ENCODE peak calls at places on chromosome 3, in nine cellular contexts. A is sigmoid colon; M is testis; V is transverse colon; H is CD8-positive, alpha-beta memory T cell; U is neural progenitor cell; X is H7; O is bronchial epithelial cell; T is GM12878. D is an unnamed sample. For H3K27me3, the result is how much of the 10 kb centered on the place peaks cover.

GRCh38 chr3:63876260-63876659 is 12.6 kb downstream of the ATXN7 start:
- DNase-seq in A (no peak), M (no peak), V (no peak), H (no peak), U (no peak), X (no peak), O (no peak), T (no peak), D (no peak)

GRCh38 chr3:121885386-121885785 is 8.8 kb upstream of the SLC15A2 start:
- DNase-seq in A (no peak), M (no peak), V (no peak), H (no peak), U (no peak), X (no peak), O (no peak), T (no peak), D (no peak)

GRCh38 chr3:114928989-114929620 is 218.0 kb downstream of the ZBTB20 start:
- DNase-seq in A (no peak), M (no peak), V (no peak), H (no peak), U (no peak), X (no peak), O (peak), T (no peak), D (no peak)

GRCh38 chr3:17985658-17986392 is 243.4 kb upstream of the TBC1D5 start:
- DNase-seq in A (no peak), M (no peak), V (no peak), H (no peak), U (no peak), X (no peak), O (no peak), T (no peak), D (no peak)

GRCh38 chr3:65146149-65146548 is 458.3 kb upstream of the ADAMTS9 start:
- DNase-seq in A (no peak), M (no peak), V (no peak), H (no peak), U (peak), X (peak), O (peak), T (no peak), D (no peak)

GRCh38 chr3:130379274-130379673 is 33.8 kb downstream of the COL6A5 start:
- DNase-seq in A (no peak), M (no peak), V (no peak), H (no peak), U (no peak), X (no peak), O (peak), T (no peak), D (no peak)

GRCh38 chr3:10474847-10475246 is 30.5 kb downstream of the ATP2B2 start:
- DNase-seq in A (no peak), M (no peak), V (no peak), H (no peak), U (no peak), X (no peak), O (no peak), T (peak), D (no peak)

GRCh38 chr3:59189561-59190338 is 139.9 kb upstream of the CFAP20DC start:
- DNase-seq in A (no peak), M (no peak), V (peak), H (no peak), U (no peak), X (no peak), O (peak), T (no peak), D (no peak)

GRCh38 chr3:177085784-177086183 is 111.5 kb downstream of the TBL1XR1 start:
- DNase-seq in A (no peak), M (no peak), V (no peak), H (no peak), U (no peak), X (no peak), O (no peak), T (no peak), D (no peak)

GRCh38 chr3:128547368-128547987 is 54.5 kb upstream of the GATA2 start:
- DNase-seq in A (no peak), M (no peak), V (no peak), H (no peak), U (no peak), X (no peak), O (peak), T (no peak), D (no peak)

GRCh38 chr3:78741066-78741645 is 1026.6 kb downstream of the ROBO1 start:
- DNase-seq in A (no peak), M (no peak), V (no peak), H (no peak), U (no peak), X (no peak), O (no peak), T (no peak), D (no peak)

GRCh38 chr3:114376091-114376490 is 82.3 kb downstream of the TIGIT start:
- DNase-seq in A (no peak), M (no peak), V (no peak), H (no peak), U (no peak), X (no peak), O (no peak), T (no peak), D (no peak)

GRCh38 chr3:139982404-139982803 is 47.4 kb downstream of the CLSTN2 start:
- DNase-seq in A (no peak), M (no peak), V (no peak), H (no peak), U (peak), X (peak), O (peak), T (no peak), D (no peak)

GRCh38 chr3:113065336-113065735 is 74.6 kb downstream of the GTPBP8 start:
- DNase-seq in A (no peak), M (no peak), V (no peak), H (no peak), U (no peak), X (no peak), O (no peak), T (no peak), D (no peak)

GRCh38 chr3:46690798-46691197 is 2.7 kb downstream of the ALS2CL start:
- DNase-seq in A (no peak), M (no peak), V (peak), H (no peak), U (no peak), X (no peak), O (peak), T (no peak), D (peak)

GRCh38 chr3:22372292-22372949 is 621.4 kb upstream of the ZNF385D start:
- DNase-seq in A (no peak), M (peak), V (no peak), H (no peak), U (peak), X (peak), O (no peak), T (no peak), D (peak)

GRCh38 chr3:32313169-32313568 is 74.7 kb downstream of the CMTM8 start:
- DNase-seq in A (no peak), M (no peak), V (no peak), H (no peak), U (no peak), X (no peak), O (no peak), T (no peak), D (no peak)

GRCh38 chr3:116141724-116142123 is 303.6 kb downstream of the LSAMP start:
- DNase-seq in A (no peak), M (no peak), V (no peak), H (no peak), U (no peak), X (no peak), O (no peak), T (no peak), D (no peak)

GRCh38 chr3:117278424-117279190 is 569.0 kb downstream of the TUSC7 start:
- DNase-seq in A (no peak), M (peak), V (peak), H (no peak), U (no peak), X (no peak), O (peak), T (peak), D (no peak)

GRCh38 chr3:106518516-106518915 is 649.7 kb upstream of the CBLB start:
- DNase-seq in A (no peak), M (no peak), V (no peak), H (no peak), U (no peak), X (no peak), O (peak), T (no peak), D (no peak)

GRCh38 chr3:88009066-88009465 is 49.7 kb downstream of the CGGBP1 start:
- DNase-seq in A (no peak), M (no peak), V (no peak), H (no peak), U (no peak), X (no peak), O (no peak), T (no peak), D (no peak)

GRCh38 chr3:181253796-181254195 is 264.3 kb upstream of the DNAJC19 start:
- DNase-seq in A (no peak), M (no peak), V (no peak), H (no peak), U (no peak), X (no peak), O (no peak), T (no peak), D (no peak)

GRCh38 chr3:158713094-158713499 is 19.2 kb downstream of the RARRES1 start:
- DNase-seq in A (no peak), M (peak), V (peak), H (no peak), U (peak), X (peak), O (no peak), T (no peak), D (peak)

GRCh38 chr3:157669403-157669802 is 166.2 kb upstream of the VEPH1 start:
- DNase-seq in A (no peak), M (no peak), V (no peak), H (no peak), U (no peak), X (no peak), O (no peak), T (no peak), D (no peak)

GRCh38 chr3:89145995-89146394 is 38.6 kb downstream of the EPHA3 start:
- DNase-seq in A (no peak), M (no peak), V (no peak), H (no peak), U (no peak), X (no peak), O (peak), T (no peak), D (no peak)

GRCh38 chr3:141849056-141849814 is 27.2 kb upstream of the ATP1B3 start:
- DNase-seq in A (no peak), M (peak), V (no peak), H (no peak), U (no peak), X (no peak), O (no peak), T (no peak), D (no peak)

GRCh38 chr3:49717539-49718418 is 1.7 kb downstream of the AMIGO3 start:
- DNase-seq in A (no peak), M (no peak), V (no peak), H (no peak), U (no peak), X (peak), O (no peak), T (no peak), D (peak)

GRCh38 chr3:99544819-99545281 is 93.5 kb upstream of the COL8A1 start:
- DNase-seq in A (no peak), M (peak), V (peak), H (no peak), U (no peak), X (no peak), O (peak), T (no peak), D (peak)

GRCh38 chr3:45806072-45806471 is 9.7 kb upstream of the SLC6A20 start:
- DNase-seq in A (no peak), M (no peak), V (no peak), H (no peak), U (no peak), X (no peak), O (no peak), T (no peak), D (no peak)

GRCh38 chr3:72088486-72089025 is 303.6 kb upstream of the PROK2 start:
- DNase-seq in A (no peak), M (no peak), V (no peak), H (no peak), U (no peak), X (peak), O (no peak), T (no peak), D (no peak)

GRCh38 chr3:43366466-43366865 is 80.1 kb downstream of the SNRK start:
- DNase-seq in A (no peak), M (no peak), V (no peak), H (no peak), U (no peak), X (no peak), O (no peak), T (no peak), D (peak)

GRCh38 chr3:100982710-100983109 is 10.5 kb downstream of the ABI3BP start:
- DNase-seq in A (peak), M (peak), V (peak), H (no peak), U (no peak), X (no peak), O (no peak), T (no peak), D (peak)

GRCh38 chr3:184505053-184505452 is 56.5 kb upstream of the EPHB3 start:
- DNase-seq in A (no peak), M (no peak), V (no peak), H (no peak), U (no peak), X (no peak), O (no peak), T (no peak), D (no peak)
- H3K27me3 ChIP-seq in A (under half), M (under half), V (half or more), H (under half), U (under half), X (under half), O (under half), T (under half), D (under half)

GRCh38 chr3:138944842-138945645 is 1.9 kb downstream of the FOXL2 start:
- DNase-seq in A (no peak), M (peak), V (peak), H (peak), U (peak), X (peak), O (no peak), T (no peak), D (no peak)

GRCh38 chr3:138945646-138946553 is 1.0 kb downstream of the FOXL2 start:
- DNase-seq in A (no peak), M (peak), V (peak), H (no peak), U (peak), X (peak), O (peak), T (no peak), D (no peak)

GRCh38 chr3:138943724-138944131 is 3.2 kb downstream of the FOXL2 start:
- DNase-seq in A (no peak), M (no peak), V (no peak), H (peak), U (peak), X (no peak), O (no peak), T (no peak), D (no peak)

GRCh38 chr3:138942861-138943623 is 3.9 kb downstream of the FOXL2 start:
- DNase-seq in A (no peak), M (no peak), V (no peak), H (no peak), U (peak), X (peak), O (no peak), T (no peak), D (no peak)

GRCh38 chr3:138944136-138944658 is 2.7 kb downstream of the FOXL2 start:
- DNase-seq in A (no peak), M (no peak), V (no peak), H (no peak), U (peak), X (peak), O (no peak), T (no peak), D (no peak)
- H3K27me3 ChIP-seq in A (half or more), M (under half), V (half or more), H (half or more), U (half or more), X (half or more), O (half or more), T (under half), D (under half)

DNA sequence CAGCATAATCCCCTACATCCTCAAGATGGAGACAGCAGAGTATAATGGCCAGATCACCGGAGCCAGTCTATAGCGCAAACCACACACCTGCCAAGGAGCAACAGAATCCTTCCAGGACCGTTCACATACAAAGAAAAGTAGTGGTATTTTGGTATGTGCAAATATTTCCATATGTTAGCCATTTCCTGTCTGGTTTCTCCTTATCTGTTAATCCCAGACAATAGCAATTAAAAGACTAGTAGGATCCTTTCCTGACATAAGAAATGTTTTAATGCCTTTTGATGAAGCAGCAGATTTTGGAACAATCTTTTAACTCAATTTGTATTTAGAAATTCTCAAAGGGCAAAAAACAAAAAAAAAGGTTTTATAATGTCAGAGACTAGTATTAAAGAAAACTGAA is 22.2 kb downstream of the MRPS25 start:
- DNase-seq in A (no peak), M (no peak), V (no peak), H (no peak), U (no peak), X (no peak), O (peak), T (no peak), D (no peak)
- H3K27me3 ChIP-seq in A (under half), M (under half), V (under half), H (under half), U (under half), X (under half), O (under half), T (under half), D (under half)

DNA sequence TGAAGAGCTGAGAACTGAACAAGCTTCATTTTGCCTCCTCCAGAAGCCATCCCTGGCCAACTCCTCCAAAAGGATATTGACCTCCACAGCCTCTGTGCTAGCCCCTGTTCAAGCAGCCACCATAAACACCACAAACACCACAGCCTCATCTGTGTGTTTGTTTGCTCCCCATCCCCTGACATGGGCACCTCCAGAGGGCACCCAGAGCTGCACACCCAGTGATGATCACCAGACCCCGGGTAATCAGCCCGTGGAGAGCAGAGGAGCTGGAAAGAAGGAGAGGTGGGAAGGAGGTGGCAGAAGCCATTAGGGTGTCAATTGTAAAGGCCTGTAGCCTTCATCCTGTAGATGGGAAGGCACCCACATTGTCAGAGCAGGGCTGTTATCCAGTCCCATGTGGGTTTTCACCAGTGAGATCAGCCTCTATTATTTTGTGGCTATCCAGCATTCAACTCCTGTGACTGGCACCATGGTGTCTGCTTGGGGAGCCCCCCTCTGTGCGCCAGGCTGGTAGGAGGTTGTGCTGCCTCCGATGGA is 6.8 kb upstream of the WNT7A start:
- DNase-seq in A (no peak), M (peak), V (no peak), H (no peak), U (no peak), X (peak), O (no peak), T (no peak), D (no peak)
- H3K27me3 ChIP-seq in A (under half), M (under half), V (under half), H (under half), U (half or more), X (under half), O (under half), T (under half), D (under half)

GRCh38 chr3:147373301-147373700 is 33.0 kb downstream of the ZIC4 start:
- DNase-seq in A (no peak), M (no peak), V (no peak), H (no peak), U (no peak), X (no peak), O (no peak), T (no peak), D (no peak)

GRCh38 chr3:147370316-147370715 is 36.0 kb downstream of the ZIC4 start:
- DNase-seq in A (no peak), M (no peak), V (no peak), H (no peak), U (no peak), X (no peak), O (no peak), T (no peak), D (no peak)

GRCh38 chr3:147371771-147372340 is 34.5 kb downstream of the ZIC4 start:
- DNase-seq in A (no peak), M (no peak), V (no peak), H (no peak), U (no peak), X (no peak), O (no peak), T (no peak), D (no peak)

GRCh38 chr3:147371141-147371540 is 35.2 kb downstream of the ZIC4 start:
- DNase-seq in A (no peak), M (no peak), V (no peak), H (no peak), U (no peak), X (no peak), O (no peak), T (no peak), D (no peak)

DNA sequence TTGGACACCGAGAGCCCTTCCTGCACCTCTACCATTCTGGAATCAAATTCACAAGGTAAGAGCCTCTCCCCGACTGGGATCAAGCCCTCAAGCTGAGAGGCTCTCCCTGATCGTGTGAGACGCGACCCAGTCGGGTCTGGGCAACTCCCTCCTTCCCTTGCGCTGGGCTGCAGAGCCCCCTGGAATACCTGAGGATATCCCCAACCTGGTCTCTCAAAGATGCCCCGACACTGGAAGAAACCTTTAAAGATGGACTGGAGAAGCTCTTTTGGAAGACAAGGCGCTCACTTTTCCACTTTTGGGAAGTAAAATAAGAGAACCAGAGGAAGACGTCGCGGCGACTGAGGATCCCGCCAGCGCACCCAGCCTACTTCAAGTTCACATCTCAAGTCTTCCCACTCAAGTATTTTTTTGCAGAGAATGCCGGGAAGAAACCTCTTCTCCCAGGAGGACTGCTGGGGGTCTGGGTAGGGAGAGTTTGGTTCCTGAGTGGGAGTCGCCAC is 33.8 kb downstream of the ZIC4 start:
- DNase-seq in A (no peak), M (no peak), V (no peak), H (no peak), U (no peak), X (no peak), O (no peak), T (no peak), D (no peak)
- H3K27me3 ChIP-seq in A (half or more), M (under half), V (half or more), H (under half), U (half or more), X (half or more), O (under half), T (under half), D (under half)

GRCh38 chr3:147365196-147366115 is 40.9 kb downstream of the ZIC4 start:
- DNase-seq in A (no peak), M (no peak), V (no peak), H (no peak), U (no peak), X (no peak), O (no peak), T (no peak), D (no peak)
- H3K27me3 ChIP-seq in A (half or more), M (under half), V (half or more), H (under half), U (half or more), X (half or more), O (under half), T (under half), D (under half)

D was measured in right cardiac atrium.